ENCODE peak calls at places on chromosome 17, in five cellular contexts. One of them, this sample, is unnamed.
A peak's percentile ranks its signal among the peaks of the same experiment; 100 is the strongest.

GRCh38 chr17:58083491-58084316 is 485 bp downstream of the DYNLL2 start:
- DNase-seq in stromal cell of bone marrow: peak; percentile 19
- DNase-seq in thoracic aorta: no peak
- DNase-seq in activated CD8-positive, alpha-beta memory T cell treated with anti-CD3 and anti-CD28 coated beads for 48 hours: peak; percentile 42
- DNase-seq in skeletal muscle cell: no peak
- DNase-seq in this sample: no peak

GRCh38 chr17:38853292-38854219 is at the start of gene RPL23:
- DNase-seq in stromal cell of bone marrow: peak; percentile 96
- DNase-seq in thoracic aorta: peak; percentile 86
- DNase-seq in activated CD8-positive, alpha-beta memory T cell treated with anti-CD3 and anti-CD28 coated beads for 48 hours: peak; percentile 74
- DNase-seq in skeletal muscle cell: peak; percentile 84
- DNase-seq in this sample: peak; percentile 87

GRCh38 chr17:65556014-65556909 is 5.2 kb downstream of the AXIN2 start:
- DNase-seq in stromal cell of bone marrow: no peak
- DNase-seq in thoracic aorta: no peak
- DNase-seq in activated CD8-positive, alpha-beta memory T cell treated with anti-CD3 and anti-CD28 coated beads for 48 hours: peak; percentile 64
- DNase-seq in skeletal muscle cell: no peak
- DNase-seq in this sample: peak; percentile 95

GRCh38 chr17:32319548-32319905 is 22.4 kb downstream of the C17orf75 start:
- DNase-seq in stromal cell of bone marrow: peak; percentile 9
- DNase-seq in thoracic aorta: peak; percentile 46
- DNase-seq in activated CD8-positive, alpha-beta memory T cell treated with anti-CD3 and anti-CD28 coated beads for 48 hours: peak; percentile 60
- DNase-seq in skeletal muscle cell: no peak
- DNase-seq in this sample: peak; percentile 82

GRCh38 chr17:45720386-45720785 is 63.7 kb upstream of the CRHR1 start:
- DNase-seq in stromal cell of bone marrow: no peak
- DNase-seq in thoracic aorta: no peak
- DNase-seq in activated CD8-positive, alpha-beta memory T cell treated with anti-CD3 and anti-CD28 coated beads for 48 hours: no peak
- DNase-seq in skeletal muscle cell: no peak
- DNase-seq in this sample: no peak

GRCh38 chr17:16927641-16928321 is 44.1 kb downstream of the TNFRSF13B start:
- DNase-seq in stromal cell of bone marrow: no peak
- DNase-seq in thoracic aorta: no peak
- DNase-seq in activated CD8-positive, alpha-beta memory T cell treated with anti-CD3 and anti-CD28 coated beads for 48 hours: no peak
- DNase-seq in skeletal muscle cell: no peak
- DNase-seq in this sample: no peak

GRCh38 chr17:35716897-35717839 is 14.3 kb upstream of the RASL10B start:
- DNase-seq in stromal cell of bone marrow: no peak
- DNase-seq in thoracic aorta: no peak
- DNase-seq in activated CD8-positive, alpha-beta memory T cell treated with anti-CD3 and anti-CD28 coated beads for 48 hours: no peak
- DNase-seq in skeletal muscle cell: no peak
- DNase-seq in this sample: no peak

GRCh38 chr17:9247401-9247938 is 226.2 kb downstream of the NTN1 start:
- DNase-seq in stromal cell of bone marrow: no peak
- DNase-seq in thoracic aorta: no peak
- DNase-seq in activated CD8-positive, alpha-beta memory T cell treated with anti-CD3 and anti-CD28 coated beads for 48 hours: no peak
- DNase-seq in skeletal muscle cell: no peak
- DNase-seq in this sample: no peak

GRCh38 chr17:17131876-17132275 is 74.3 kb downstream of the PLD6 start:
- DNase-seq in stromal cell of bone marrow: no peak
- DNase-seq in thoracic aorta: no peak
- DNase-seq in activated CD8-positive, alpha-beta memory T cell treated with anti-CD3 and anti-CD28 coated beads for 48 hours: no peak
- DNase-seq in skeletal muscle cell: no peak
- DNase-seq in this sample: no peak

GRCh38 chr17:60526726-60527125 is 684 bp upstream of the APPBP2 start:
- DNase-seq in stromal cell of bone marrow: no peak
- DNase-seq in thoracic aorta: no peak
- DNase-seq in activated CD8-positive, alpha-beta memory T cell treated with anti-CD3 and anti-CD28 coated beads for 48 hours: no peak
- DNase-seq in skeletal muscle cell: no peak
- DNase-seq in this sample: no peak

GRCh38 chr17:5080591-5080990 is 2.3 kb downstream of the ZFP3 start:
- DNase-seq in stromal cell of bone marrow: no peak
- DNase-seq in thoracic aorta: no peak
- DNase-seq in activated CD8-positive, alpha-beta memory T cell treated with anti-CD3 and anti-CD28 coated beads for 48 hours: no peak
- DNase-seq in skeletal muscle cell: no peak
- DNase-seq in this sample: no peak

GRCh38 chr17:58121925-58122324 is 26.3 kb upstream of the OR4D1 start:
- DNase-seq in stromal cell of bone marrow: peak; percentile 28
- DNase-seq in thoracic aorta: no peak
- DNase-seq in activated CD8-positive, alpha-beta memory T cell treated with anti-CD3 and anti-CD28 coated beads for 48 hours: no peak
- DNase-seq in skeletal muscle cell: peak; percentile 14
- DNase-seq in this sample: no peak

GRCh38 chr17:37608369-37609169 is 649 bp downstream of the SYNRG start:
- DNase-seq in stromal cell of bone marrow: no peak
- DNase-seq in thoracic aorta: peak; percentile 5
- DNase-seq in activated CD8-positive, alpha-beta memory T cell treated with anti-CD3 and anti-CD28 coated beads for 48 hours: no peak
- DNase-seq in skeletal muscle cell: no peak
- DNase-seq in this sample: no peak

GRCh38 chr17:38869647-38870258 is at the start of gene LASP1:
- DNase-seq in stromal cell of bone marrow: peak; percentile 73
- DNase-seq in thoracic aorta: peak; percentile 53
- DNase-seq in activated CD8-positive, alpha-beta memory T cell treated with anti-CD3 and anti-CD28 coated beads for 48 hours: peak; percentile 90
- DNase-seq in skeletal muscle cell: peak; percentile 66
- DNase-seq in this sample: peak; percentile 53

GRCh38 chr17:57572062-57572461 is 173.0 kb downstream of the CCDC182 start:
- DNase-seq in stromal cell of bone marrow: no peak
- DNase-seq in thoracic aorta: no peak
- DNase-seq in activated CD8-positive, alpha-beta memory T cell treated with anti-CD3 and anti-CD28 coated beads for 48 hours: no peak
- DNase-seq in skeletal muscle cell: no peak
- DNase-seq in this sample: no peak

GRCh38 chr17:47733414-47734288 is 615 bp downstream of the TBX21 start:
- DNase-seq in stromal cell of bone marrow: no peak
- DNase-seq in thoracic aorta: no peak
- DNase-seq in activated CD8-positive, alpha-beta memory T cell treated with anti-CD3 and anti-CD28 coated beads for 48 hours: no peak
- DNase-seq in skeletal muscle cell: no peak
- DNase-seq in this sample: peak; percentile 17

GRCh38 chr17:28597606-28598383 is 1.0 kb downstream of the SPAG5 start:
- DNase-seq in stromal cell of bone marrow: no peak
- DNase-seq in thoracic aorta: no peak
- DNase-seq in activated CD8-positive, alpha-beta memory T cell treated with anti-CD3 and anti-CD28 coated beads for 48 hours: no peak
- DNase-seq in skeletal muscle cell: no peak
- DNase-seq in this sample: no peak

GRCh38 chr17:49903523-49903922 is 55.7 kb upstream of the TAC4 start:
- DNase-seq in stromal cell of bone marrow: no peak
- DNase-seq in thoracic aorta: no peak
- DNase-seq in activated CD8-positive, alpha-beta memory T cell treated with anti-CD3 and anti-CD28 coated beads for 48 hours: no peak
- DNase-seq in skeletal muscle cell: no peak
- DNase-seq in this sample: no peak

GRCh38 chr17:44759916-44760243 is 1.1 kb downstream of the ADAM11 start:
- DNase-seq in stromal cell of bone marrow: no peak
- DNase-seq in thoracic aorta: no peak
- DNase-seq in activated CD8-positive, alpha-beta memory T cell treated with anti-CD3 and anti-CD28 coated beads for 48 hours: no peak
- DNase-seq in skeletal muscle cell: no peak
- DNase-seq in this sample: no peak